ENCODE peak calls at places on chromosomes 16 and 17, in eight cellular contexts. V is activated CD4-positive, alpha-beta T cell treated with anti-CD3 and anti-CD28 coated beads, Interleukin-2, amount 50 U/mL, for 48 hours; H is mammary epithelial cell; Y is stimulated activated CD8-positive, alpha-beta memory T cell treated with anti-CD3 and anti-CD28 coated beads, Interleukin-2, amount 100 ng/mL, for 1 hour; N is cardiac fibroblast; O is glutamatergic neuron; J is thoracic aorta; F is ACHN. G is an unnamed sample.

GRCh38 chr17:58354541-58355216 is 2.7 kb upstream of the SUPT4H1 start:
- DNase-seq in N (no peak), F (no peak), J (no peak), Y (no peak), O (no peak), H (no peak), V (no peak), G (no peak)

GRCh38 chr16:57098188-57098841 is 5.9 kb downstream of the CPNE2 start:
- DNase-seq in J (no peak), Y (no peak), H (no peak), F (no peak), N (no peak), V (no peak), O (no peak), G (no peak)

GRCh38 chr17:80879723-80880649 is 111.7 kb upstream of the CHMP6 start:
- DNase-seq in F (no peak), Y (no peak), J (no peak), O (no peak), V (no peak), N (no peak), H (no peak), G (no peak)

GRCh38 chr17:82160081-82160480 is 52.6 kb downstream of the CCDC57 start:
- DNase-seq in H (peak; percentile 85), N (no peak), J (no peak), V (no peak), O (no peak), F (no peak), Y (no peak), G (no peak)

GRCh38 chr17:48492401-48493298 is 38.2 kb downstream of the HOXB1 start:
- DNase-seq in J (peak; percentile 16), O (peak; percentile 72), Y (peak; percentile 42), N (peak; percentile 68), V (peak; percentile 71), F (peak; percentile 65), H (peak; percentile 56), G (peak; percentile 73)

GRCh38 chr17:58436805-58437239 is 19.5 kb upstream of the RNF43 start:
- DNase-seq in H (no peak), O (no peak), V (no peak), Y (no peak), J (no peak), F (no peak), N (no peak), G (no peak)

GRCh38 chr16:88593489-88593888 is 23.3 kb downstream of the ZC3H18 start:
- DNase-seq in F (no peak), Y (no peak), H (no peak), N (no peak), O (no peak), J (no peak), V (no peak), G (no peak)

GRCh38 chr17:20291853-20292252 is 175.5 kb downstream of the LGALS9B start:
- DNase-seq in V (no peak), Y (no peak), F (no peak), H (no peak), O (no peak), N (peak; percentile 12), J (no peak), G (no peak)

GRCh38 chr17:47244697-47245096 is 8.9 kb upstream of the ITGB3 start:
- DNase-seq in F (no peak), Y (no peak), H (no peak), J (no peak), N (peak; percentile 50), O (no peak), V (no peak), G (no peak)

GRCh38 chr17:63702223-63702577 is 2.3 kb upstream of the LIMD2 start:
- DNase-seq in V (peak; percentile 67), J (no peak), H (no peak), N (no peak), F (no peak), Y (no peak), O (no peak), G (peak; percentile 50)

GRCh38 chr16:477287-477686 is 50.2 kb upstream of the CAPN15 start:
- DNase-seq in H (no peak), O (no peak), N (no peak), F (peak; percentile 50), V (no peak), J (no peak), Y (no peak), G (no peak)

GRCh38 chr17:69669441-69670178 is 255.1 kb downstream of the MAP2K6 start:
- DNase-seq in J (no peak), F (no peak), V (no peak), Y (no peak), O (no peak), H (no peak), N (no peak), G (no peak)

GRCh38 chr16:85206472-85207356 is 94.4 kb upstream of the CIBAR2 start:
- DNase-seq in J (peak; percentile 51), H (no peak), V (no peak), N (peak; percentile 73), Y (no peak), O (peak; percentile 56), F (no peak), G (no peak)

GRCh38 chr16:16127469-16128116 is 95.7 kb downstream of the ABCC6 start:
- DNase-seq in N (peak; percentile 80), O (peak; percentile 79), V (peak; percentile 69), Y (peak; percentile 26), F (peak; percentile 81), H (peak; percentile 42), J (no peak), G (peak; percentile 65)

GRCh38 chr16:30554933-30555847 is 3.0 kb downstream of the ZNF764 start:
- DNase-seq in F (no peak), V (no peak), Y (no peak), O (no peak), J (no peak), H (no peak), N (no peak), G (no peak)

GRCh38 chr16:67391424-67392300 is 1.6 kb downstream of the TPPP3 start:
- DNase-seq in J (no peak), O (no peak), H (no peak), V (no peak), Y (no peak), N (no peak), F (no peak), G (no peak)

GRCh38 chr17:60229189-60229802 is 79.5 kb downstream of the CA4 start:
- DNase-seq in J (no peak), V (no peak), H (no peak), Y (no peak), F (peak; percentile 15), N (no peak), O (no peak), G (no peak)

GRCh38 chr17:18257268-18257681 is 1.3 kb downstream of the FLII start:
- DNase-seq in O (no peak), J (no peak), N (no peak), V (peak; percentile 47), Y (no peak), F (peak; percentile 48), H (peak; percentile 78), G (no peak)

GRCh38 chr16:75420987-75421819 is 12.1 kb downstream of the CFDP1 start:
- DNase-seq in Y (no peak), F (peak; percentile 65), V (peak; percentile 38), N (peak; percentile 84), J (no peak), H (peak; percentile 49), O (peak; percentile 96), G (peak; percentile 16)

GRCh38 chr17:79789943-79790804 is 6.7 kb downstream of the CBX8 start:
- DNase-seq in O (peak; percentile 77), V (no peak), Y (no peak), F (peak; percentile 45), H (no peak), J (no peak), N (peak; percentile 41), G (no peak)

GRCh38 chr17:48541574-48542113 is 3.3 kb downstream of the HOXB2 start:
- DNase-seq in H (peak; percentile 70), F (peak; percentile 69), J (no peak), Y (no peak), O (peak; percentile 36), N (peak; percentile 86), V (peak; percentile 41), G (peak; percentile 49)

GRCh38 chr17:81337449-81337848 is 42.3 kb upstream of the SLC38A10 start:
- DNase-seq in J (no peak), Y (no peak), H (no peak), V (no peak), N (no peak), O (peak; percentile 26), F (no peak), G (no peak)

GRCh38 chr17:33942414-33942813 is 312.7 kb upstream of the CCL2 start:
- DNase-seq in H (no peak), J (no peak), N (no peak), V (no peak), Y (no peak), F (no peak), O (no peak), G (no peak)

GRCh38 chr17:35988164-35988563 is 1.6 kb upstream of the CCL14 start:
- DNase-seq in J (no peak), F (no peak), O (no peak), N (no peak), Y (no peak), V (no peak), H (no peak), G (no peak)

GRCh38 chr16:9072806-9073341 is 18.6 kb upstream of the HAPSTR1 start:
- DNase-seq in F (no peak), Y (no peak), J (no peak), V (peak; percentile 39), O (no peak), N (peak; percentile 64), H (peak; percentile 93), G (peak; percentile 52)

GRCh38 chr17:42740699-42741098 is 4.1 kb downstream of the EZH1 start:
- DNase-seq in J (no peak), Y (no peak), H (no peak), V (no peak), N (no peak), O (no peak), F (no peak), G (no peak)

GRCh38 chr17:3385869-3386816 is at the start of gene OR3A2:
- DNase-seq in H (no peak), Y (no peak), F (no peak), N (no peak), O (peak; percentile 29), V (peak; percentile 41), J (no peak), G (peak; percentile 53)

GRCh38 chr17:2237521-2237921 is 66.1 kb downstream of the SMG6 start:
- DNase-seq in N (peak; percentile 87), O (no peak), F (no peak), Y (no peak), H (peak; percentile 24), V (no peak), J (no peak), G (no peak)

GRCh38 chr17:2051388-2052237 is 3.3 kb upstream of the HIC1 start:
- DNase-seq in H (peak; percentile 16), V (no peak), N (no peak), F (no peak), O (no peak), J (no peak), Y (no peak), G (no peak)

GRCh38 chr17:74778960-74779359 is 2.8 kb upstream of the NAT9 start:
- DNase-seq in F (no peak), H (no peak), V (no peak), Y (no peak), O (no peak), J (no peak), N (peak; percentile 66), G (no peak)

GRCh38 chr17:57484826-57485565 is 228.7 kb downstream of the MSI2 start:
- DNase-seq in V (no peak), Y (no peak), J (no peak), O (no peak), N (no peak), F (no peak), H (no peak), G (no peak)

GRCh38 chr16:15613676-15614075 is 29.3 kb downstream of the MARF1 start:
- DNase-seq in Y (no peak), J (no peak), N (no peak), F (no peak), O (no peak), H (peak; percentile 12), V (no peak), G (no peak)

GRCh38 chr16:88279998-88280397 is 102.8 kb upstream of the ZNF469 start:
- DNase-seq in H (no peak), F (no peak), J (no peak), N (no peak), V (no peak), Y (no peak), O (peak; percentile 1), G (no peak)

G was measured in activated naive CD4-positive, alpha-beta T cell treated with anti-CD3 and anti-CD28 coated beads, Interleukin-2, amount 50 U/mL, for 16 hours.